ENCODE peak calls at places on chromosomes 11 and 22, in four cellular contexts. A is CD8-positive, alpha-beta T cell; L is activated gamma-delta T cell; J is activated T-cell treated with anti-CD3 and anti-CD28 coated beads, Interleukin-2, amount 50 U/mL, for 72 hours. G is an unnamed sample.
A peak's percentile ranks its signal among the peaks of the same experiment; 100 is the strongest.

GRCh38 chr22:29435236-29435635 is 3.1 kb upstream of the RFPL1 start:
- DNase-seq in A (no peak), L (no peak), J (no peak), G (no peak)

GRCh38 chr22:42627981-42628380 is 12.4 kb downstream of the ATP5MGL start:
- DNase-seq in A (no peak), L (no peak), J (no peak), G (no peak)

GRCh38 chr11:91871791-91872190 is 352.8 kb upstream of the FAT3 start:
- DNase-seq in A (no peak), L (no peak), J (no peak), G (no peak)

GRCh38 chr22:22168190-22168940 is 76.2 kb upstream of the VPREB1 start:
- DNase-seq in A (no peak), L (no peak), J (peak; percentile 15), G (no peak)

GRCh38 chr22:45335854-45336492 is 26.2 kb downstream of the FAM118A start:
- DNase-seq in A (no peak), L (no peak), J (no peak), G (no peak)

GRCh38 chr11:47020793-47021624 is 84.4 kb downstream of the CSTPP1 start:
- DNase-seq in A (no peak), L (no peak), J (no peak), G (no peak)

GRCh38 chr11:105935791-105936190 is 86.2 kb downstream of the MSANTD4 start:
- DNase-seq in A (no peak), L (no peak), J (no peak), G (no peak)

GRCh38 chr11:18065572-18065971 is 19.5 kb upstream of the TPH1 start:
- DNase-seq in A (no peak), L (no peak), J (no peak), G (no peak)

GRCh38 chr22:36687516-36687915 is 16.0 kb downstream of the CACNG2 start:
- DNase-seq in A (no peak), L (no peak), J (no peak), G (no peak)

GRCh38 chr11:131653244-131653643 is 282.8 kb downstream of the NTM start:
- DNase-seq in A (no peak), L (no peak), J (no peak), G (no peak)

GRCh38 chr11:36431429-36432092 is 78.5 kb downstream of the TRAF6 start:
- DNase-seq in A (no peak), L (no peak), J (peak; percentile 69), G (no peak)

GRCh38 chr11:84091212-84091986 is 805.2 kb upstream of the CCDC90B start:
- DNase-seq in A (no peak), L (no peak), J (no peak), G (no peak)

GRCh38 chr11:103946793-103947565 is 89.5 kb upstream of the DDI1 start:
- DNase-seq in A (no peak), L (no peak), J (no peak), G (no peak)

GRCh38 chr11:59545179-59546020 is 34.1 kb downstream of the OR4D9 start:
- DNase-seq in A (no peak), L (no peak), J (no peak), G (no peak)

GRCh38 chr11:17263803-17264202 is 12.7 kb upstream of the NUCB2 start:
- DNase-seq in A (no peak), L (no peak), J (no peak), G (no peak)

GRCh38 chr11:125128450-125128849 is 17.0 kb upstream of the TMEM218 start:
- DNase-seq in A (no peak), L (no peak), J (no peak), G (no peak)

G was measured in naive B cell.